ENCODE peak calls at places on chromosomes 13 and 19, in five cellular contexts. One of them, this sample, is unnamed.

GRCh38 chr13:109160887-109161669 is 531.7 kb downstream of the MYO16 start:
- DNase-seq in GM12878: no peak
- DNase-seq in H1: no peak
- DNase-seq in NT2/D1: no peak
- DNase-seq in HepG2: no peak
- DNase-seq in this sample: no peak

GRCh38 chr13:108859202-108860012 is 230.0 kb downstream of the MYO16 start:
- DNase-seq in H1: no peak
- DNase-seq in GM12878: no peak
- DNase-seq in NT2/D1: no peak
- DNase-seq in HepG2: no peak
- DNase-seq in this sample: no peak

GRCh38 chr13:102401755-102402154 is at the start of gene FGF14:
- DNase-seq in HepG2: no peak
- DNase-seq in NT2/D1: no peak
- DNase-seq in H1: no peak
- DNase-seq in GM12878: no peak
- DNase-seq in this sample: no peak

GRCh38 chr13:85666356-85666755 is 132.9 kb downstream of the SLITRK6 start:
- DNase-seq in NT2/D1: peak
- DNase-seq in HepG2: no peak
- DNase-seq in GM12878: no peak
- DNase-seq in H1: no peak
- DNase-seq in this sample: no peak

GRCh38 chr13:80562423-80562822 is 221.5 kb upstream of the SPRY2 start:
- DNase-seq in H1: no peak
- DNase-seq in GM12878: no peak
- DNase-seq in NT2/D1: no peak
- DNase-seq in HepG2: no peak
- DNase-seq in this sample: no peak

GRCh38 chr19:32873560-32873959 is 4.0 kb upstream of the SLC7A9 start:
- DNase-seq in HepG2: no peak
- DNase-seq in GM12878: no peak
- DNase-seq in NT2/D1: no peak
- DNase-seq in H1: peak
- DNase-seq in this sample: no peak

GRCh38 chr13:73793361-73793760 is 340.8 kb downstream of the KLF12 start:
- DNase-seq in H1: no peak
- DNase-seq in HepG2: no peak
- DNase-seq in NT2/D1: no peak
- DNase-seq in GM12878: no peak
- DNase-seq in this sample: no peak

GRCh38 chr13:20461481-20461859 is 64.2 kb downstream of the CRYL1 start:
- DNase-seq in H1: no peak
- DNase-seq in GM12878: no peak
- DNase-seq in HepG2: no peak
- DNase-seq in NT2/D1: no peak
- DNase-seq in this sample: no peak

GRCh38 chr13:41463823-41464602 is 6.7 kb downstream of the RGCC start:
- DNase-seq in H1: no peak
- DNase-seq in HepG2: no peak
- DNase-seq in NT2/D1: no peak
- DNase-seq in GM12878: peak
- DNase-seq in this sample: no peak

GRCh38 chr19:19860756-19861390 is 4.8 kb upstream of the ZNF253 start:
- DNase-seq in NT2/D1: peak
- DNase-seq in HepG2: no peak
- DNase-seq in H1: peak
- DNase-seq in GM12878: no peak
- DNase-seq in this sample: no peak

GRCh38 chr13:99981115-99982020 is at the start of gene ZIC2:
- DNase-seq in GM12878: no peak
- DNase-seq in H1: peak
- DNase-seq in NT2/D1: no peak
- DNase-seq in HepG2: no peak
- DNase-seq in this sample: peak

GRCh38 chr19:4120531-4120930 is 3.4 kb downstream of the MAP2K2 start:
- DNase-seq in GM12878: no peak
- DNase-seq in HepG2: no peak
- DNase-seq in NT2/D1: no peak
- DNase-seq in H1: no peak
- DNase-seq in this sample: no peak

GRCh38 chr13:81745391-81745790 is 1404.5 kb upstream of the SPRY2 start:
- DNase-seq in GM12878: no peak
- DNase-seq in NT2/D1: no peak
- DNase-seq in HepG2: no peak
- DNase-seq in H1: no peak
- DNase-seq in this sample: no peak

GRCh38 chr19:16136185-16137067 is 7.1 kb upstream of the HSH2D start:
- DNase-seq in H1: no peak
- DNase-seq in GM12878: no peak
- DNase-seq in HepG2: no peak
- DNase-seq in NT2/D1: no peak
- DNase-seq in this sample: no peak

GRCh38 chr19:11737964-11738745 is 591 bp downstream of the ZNF823 start:
- DNase-seq in GM12878: no peak
- DNase-seq in NT2/D1: no peak
- DNase-seq in HepG2: peak
- DNase-seq in H1: peak
- DNase-seq in this sample: peak

GRCh38 chr13:50686547-50686946 is 156.9 kb downstream of the DLEU7 start:
- DNase-seq in NT2/D1: no peak
- DNase-seq in HepG2: no peak
- DNase-seq in GM12878: no peak
- DNase-seq in H1: no peak
- DNase-seq in this sample: no peak

GRCh38 chr13:33186851-33187250 is 98.7 kb downstream of the STARD13 start:
- DNase-seq in H1: no peak
- DNase-seq in GM12878: no peak
- DNase-seq in HepG2: no peak
- DNase-seq in NT2/D1: no peak
- DNase-seq in this sample: no peak

GRCh38 chr19:913080-913748 is at the start of gene R3HDM4:
- DNase-seq in GM12878: no peak
- DNase-seq in HepG2: no peak
- DNase-seq in H1: peak
- DNase-seq in NT2/D1: no peak
- DNase-seq in this sample: peak

GRCh38 chr13:45472171-45472705 is 7.5 kb downstream of the COG3 start:
- DNase-seq in GM12878: no peak
- DNase-seq in NT2/D1: no peak
- DNase-seq in H1: no peak
- DNase-seq in HepG2: no peak
- DNase-seq in this sample: no peak

GRCh38 chr13:43831088-43831487 is 44.3 kb upstream of the ENOX1 start:
- DNase-seq in HepG2: no peak
- DNase-seq in NT2/D1: no peak
- DNase-seq in H1: no peak
- DNase-seq in GM12878: no peak
- DNase-seq in this sample: no peak

GRCh38 chr13:74675185-74675584 is 541.0 kb upstream of the KLF12 start:
- DNase-seq in NT2/D1: no peak
- DNase-seq in GM12878: no peak
- DNase-seq in H1: no peak
- DNase-seq in HepG2: no peak
- DNase-seq in this sample: no peak

DNA sequence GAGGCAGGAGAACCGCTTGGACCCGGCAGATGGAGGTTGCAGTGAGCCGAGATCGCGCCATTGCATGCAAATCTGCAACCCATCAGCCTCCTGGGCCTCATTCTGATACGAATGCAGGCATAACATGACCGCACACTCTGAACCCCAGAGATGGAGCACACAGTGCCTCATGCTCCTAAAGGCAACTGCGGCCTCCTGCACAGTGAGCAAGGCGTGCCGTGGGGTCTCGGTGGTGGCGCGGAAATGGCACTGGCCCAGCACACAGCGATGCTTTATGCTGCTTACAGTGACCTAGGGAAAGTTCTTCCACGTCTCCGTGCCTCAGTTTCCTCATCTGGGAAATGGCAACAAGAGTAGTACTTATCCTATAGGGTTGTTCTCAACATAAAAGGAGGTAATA is 2.0 kb upstream of the C19orf12 start:
- DNase-seq in H1: no peak
- DNase-seq in GM12878: no peak
- DNase-seq in NT2/D1: no peak
- DNase-seq in HepG2: no peak
- DNase-seq in this sample: no peak
- TF ChIP-seq SUZ12 in H1: no peak
- TF ChIP-seq SUZ12 in GM12878: no peak
- TF ChIP-seq SUZ12 in NT2/D1: no peak
- TF ChIP-seq SUZ12 in HepG2: no peak
- TF ChIP-seq SUZ12 in this sample: no peak

DNA sequence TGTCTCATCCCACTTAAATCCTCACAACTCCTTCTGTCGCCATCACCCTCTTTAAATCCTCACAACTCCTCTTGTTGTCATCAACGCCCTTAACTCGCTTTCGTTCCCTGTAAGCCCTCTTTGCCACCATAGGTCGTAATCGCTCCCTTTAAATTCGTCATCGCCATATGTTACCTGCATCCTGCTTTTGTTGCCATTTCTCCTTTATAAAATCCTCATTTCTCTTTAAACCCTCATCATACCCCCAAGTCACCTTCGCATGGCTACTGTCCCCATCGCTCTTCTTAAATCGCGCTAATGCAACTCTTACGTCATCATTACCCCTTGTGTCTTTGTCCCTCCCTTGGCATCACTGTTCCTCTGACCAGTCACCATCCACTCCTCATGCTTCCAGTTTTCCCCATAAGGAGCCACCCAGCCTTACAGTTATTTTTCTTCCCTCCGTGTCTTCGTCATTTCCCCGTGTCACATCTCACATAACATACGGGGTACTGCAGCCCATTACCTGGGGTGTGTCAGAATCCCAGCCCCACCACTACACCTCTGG is 539 bp downstream of the PLD3 start:
- DNase-seq in GM12878: no peak
- DNase-seq in HepG2: peak
- DNase-seq in NT2/D1: no peak
- DNase-seq in H1: no peak
- DNase-seq in this sample: no peak
- TF ChIP-seq SUZ12 in GM12878: no peak
- TF ChIP-seq SUZ12 in HepG2: no peak
- TF ChIP-seq SUZ12 in NT2/D1: no peak
- TF ChIP-seq SUZ12 in H1: no peak
- TF ChIP-seq SUZ12 in this sample: no peak

GRCh38 chr19:18438331-18439024 is 545 bp upstream of the ISYNA1 start:
- DNase-seq in GM12878: no peak
- DNase-seq in HepG2: peak
- DNase-seq in NT2/D1: no peak
- DNase-seq in H1: peak
- DNase-seq in this sample: peak
- TF ChIP-seq SUZ12 in GM12878: no peak
- TF ChIP-seq SUZ12 in HepG2: no peak
- TF ChIP-seq SUZ12 in NT2/D1: no peak
- TF ChIP-seq SUZ12 in H1: no peak
- TF ChIP-seq SUZ12 in this sample: no peak

GRCh38 chr19:47421244-47421786 is 2.0 kb upstream of the MEIS3 start:
- DNase-seq in HepG2: no peak
- DNase-seq in H1: no peak
- DNase-seq in GM12878: no peak
- DNase-seq in NT2/D1: no peak
- DNase-seq in this sample: no peak
- TF ChIP-seq SUZ12 in HepG2: no peak
- TF ChIP-seq SUZ12 in H1: peak
- TF ChIP-seq SUZ12 in GM12878: no peak
- TF ChIP-seq SUZ12 in NT2/D1: no peak
- TF ChIP-seq SUZ12 in this sample: no peak

GRCh38 chr19:50835785-50836542 is 2.6 kb upstream of the KLK15 start:
- DNase-seq in NT2/D1: no peak
- DNase-seq in GM12878: peak
- DNase-seq in H1: peak
- DNase-seq in HepG2: peak
- DNase-seq in this sample: peak
- TF ChIP-seq SUZ12 in NT2/D1: no peak
- TF ChIP-seq SUZ12 in GM12878: no peak
- TF ChIP-seq SUZ12 in H1: no peak
- TF ChIP-seq SUZ12 in HepG2: no peak
- TF ChIP-seq SUZ12 in this sample: no peak

GRCh38 chr13:111908981-111909380 is 158.0 kb upstream of the SOX1 start:
- DNase-seq in NT2/D1: no peak
- DNase-seq in H1: peak
- DNase-seq in HepG2: no peak
- DNase-seq in GM12878: no peak
- DNase-seq in this sample: no peak
- TF ChIP-seq SUZ12 in NT2/D1: no peak
- TF ChIP-seq SUZ12 in H1: no peak
- TF ChIP-seq SUZ12 in HepG2: no peak
- TF ChIP-seq SUZ12 in GM12878: no peak
- TF ChIP-seq SUZ12 in this sample: no peak

GRCh38 chr13:113857531-113858195 is 6.2 kb downstream of the GAS6 start:
- DNase-seq in GM12878: no peak
- DNase-seq in H1: peak
- DNase-seq in NT2/D1: no peak
- DNase-seq in HepG2: no peak
- DNase-seq in this sample: no peak

GRCh38 chr13:113854238-113855011 is 9.5 kb downstream of the GAS6 start:
- DNase-seq in NT2/D1: no peak
- DNase-seq in HepG2: no peak
- DNase-seq in GM12878: no peak
- DNase-seq in H1: peak
- DNase-seq in this sample: no peak

GRCh38 chr13:113856716-113857065 is 7.2 kb downstream of the GAS6 start:
- DNase-seq in HepG2: peak
- DNase-seq in GM12878: no peak
- DNase-seq in NT2/D1: no peak
- DNase-seq in H1: peak
- DNase-seq in this sample: no peak

GRCh38 chr13:113855012-113855921 is 8.6 kb downstream of the GAS6 start:
- DNase-seq in GM12878: no peak
- DNase-seq in NT2/D1: no peak
- DNase-seq in HepG2: no peak
- DNase-seq in H1: peak
- DNase-seq in this sample: no peak

DNA sequence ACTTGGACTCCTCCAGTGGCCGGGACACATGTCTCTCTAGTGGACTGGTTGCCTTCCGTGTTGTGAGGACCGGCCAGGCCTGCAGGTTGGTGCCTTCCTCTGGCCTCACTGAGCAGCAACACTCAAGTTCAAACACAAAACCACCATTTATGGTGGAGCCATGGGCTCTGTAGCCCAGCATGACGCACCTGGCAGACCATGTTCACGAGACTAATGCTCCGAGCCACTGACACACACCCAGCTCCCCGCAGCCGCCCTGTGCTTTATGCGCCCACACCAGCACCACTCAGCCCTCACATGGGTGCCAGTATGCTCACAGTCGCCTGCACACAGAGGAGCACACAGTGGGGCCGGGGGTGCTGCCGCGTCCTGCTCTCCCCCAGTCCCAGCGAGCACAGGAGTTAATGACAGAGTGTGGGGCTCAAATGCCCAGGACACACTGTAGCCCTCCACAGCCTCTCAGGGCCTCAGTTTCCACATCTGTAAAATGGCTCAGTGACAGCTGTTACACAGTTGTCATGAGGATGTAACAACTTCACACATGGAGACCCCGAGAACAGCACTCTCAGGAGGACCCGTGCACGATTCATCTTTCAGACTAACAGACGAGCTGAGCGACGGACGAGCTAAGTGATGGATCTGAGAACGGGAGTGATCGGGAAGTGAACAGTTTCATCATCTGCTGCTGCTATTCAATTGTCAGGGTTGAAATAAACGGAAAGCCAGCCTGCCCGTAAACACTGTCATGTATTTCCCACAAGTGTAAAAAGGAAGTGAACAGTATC is 7.8 kb downstream of the GAS6 start:
- DNase-seq in H1: peak
- DNase-seq in HepG2: no peak
- DNase-seq in NT2/D1: no peak
- DNase-seq in GM12878: no peak
- DNase-seq in this sample: no peak
- TF ChIP-seq SUZ12 in H1: no peak
- TF ChIP-seq SUZ12 in HepG2: no peak
- TF ChIP-seq SUZ12 in NT2/D1: no peak
- TF ChIP-seq SUZ12 in GM12878: no peak
- TF ChIP-seq SUZ12 in this sample: no peak

This sample was measured in HEK293T.